ENCODE peak calls at places on chromosomes 13 and 19, in ten cellular contexts. H, B, D, G, J, M, A, V, R and E are unnamed samples.

GRCh38 chr13:35961002-35961401 is 170.2 kb downstream of the DCLK1 start:
- DNase-seq in B (no peak), D (no peak), H (no peak), M (no peak), J (no peak), V (no peak), R (no peak), A (no peak), G (no peak), E (no peak)

GRCh38 chr13:40585911-40586471 is 80.5 kb downstream of the FOXO1 start:
- DNase-seq in B (no peak), M (no peak), H (peak; percentile 39), G (no peak), D (no peak), V (peak; percentile 61), J (no peak), R (no peak), A (no peak), E (no peak)

GRCh38 chr19:43934055-43934984 is 762 bp downstream of the ZNF45 start:
- DNase-seq in M (no peak), G (no peak), J (no peak), H (no peak), A (peak; percentile 10), V (peak; percentile 11), R (no peak), D (no peak), B (no peak), E (peak; percentile 1)

GRCh38 chr19:8306235-8307054 is 1.7 kb downstream of the CD320 start:
- DNase-seq in M (peak; percentile 4), H (no peak), G (peak; percentile 83), J (peak; percentile 7), A (no peak), V (no peak), B (no peak), D (no peak), R (no peak), E (no peak)

GRCh38 chr13:34620073-34620858 is 321.8 kb upstream of the NBEA start:
- DNase-seq in A (no peak), G (no peak), V (no peak), B (no peak), J (no peak), D (no peak), R (no peak), H (no peak), M (no peak), E (no peak)

GRCh38 chr13:52348081-52348480 is 57.9 kb downstream of the THSD1 start:
- DNase-seq in M (no peak), V (peak; percentile 60), G (no peak), J (no peak), B (peak; percentile 71), D (no peak), A (peak; percentile 88), H (peak; percentile 95), R (peak; percentile 80), E (peak; percentile 71)

GRCh38 chr19:1076951-1077350 is 10.0 kb downstream of the ARHGAP45 start:
- DNase-seq in B (no peak), V (no peak), A (no peak), J (no peak), D (no peak), H (no peak), R (no peak), M (no peak), G (no peak), E (no peak)

GRCh38 chr13:105153626-105154025 is 1381.8 kb downstream of the EFNB2 start:
- DNase-seq in G (no peak), H (no peak), R (no peak), J (no peak), B (no peak), D (no peak), V (no peak), A (peak; percentile 20), M (no peak), E (no peak)

GRCh38 chr19:29372921-29373797 is 152.6 kb upstream of the VSTM2B start:
- DNase-seq in H (no peak), G (no peak), B (no peak), M (no peak), V (no peak), R (no peak), A (no peak), J (no peak), D (no peak), E (no peak)

GRCh38 chr19:7857727-7858701 is 16.2 kb downstream of the PRR36 start:
- DNase-seq in D (no peak), M (no peak), G (no peak), A (no peak), B (no peak), J (no peak), R (no peak), V (no peak), H (no peak), E (no peak)

GRCh38 chr19:32318884-32319520 is 26.4 kb upstream of the ZNF507 start:
- DNase-seq in D (no peak), R (no peak), G (no peak), M (no peak), A (no peak), J (no peak), V (no peak), B (no peak), H (peak; percentile 13), E (no peak)

GRCh38 chr13:76884571-76885202 is 1.5 kb downstream of the KCTD12 start:
- DNase-seq in J (no peak), V (peak; percentile 60), G (no peak), R (no peak), M (peak; percentile 17), D (no peak), B (no peak), A (peak; percentile 20), H (peak; percentile 57), E (no peak)

GRCh38 chr13:101264931-101265330 is 151.4 kb downstream of the NALCN start:
- DNase-seq in H (no peak), D (no peak), M (no peak), V (no peak), G (no peak), A (no peak), J (no peak), R (no peak), B (no peak), E (no peak)

GRCh38 chr19:14563989-14564650 is 7.7 kb downstream of the NDUFB7 start:
- DNase-seq in J (no peak), M (no peak), R (no peak), H (no peak), B (no peak), D (no peak), A (no peak), G (no peak), V (peak; percentile 25), E (no peak)

DNA sequence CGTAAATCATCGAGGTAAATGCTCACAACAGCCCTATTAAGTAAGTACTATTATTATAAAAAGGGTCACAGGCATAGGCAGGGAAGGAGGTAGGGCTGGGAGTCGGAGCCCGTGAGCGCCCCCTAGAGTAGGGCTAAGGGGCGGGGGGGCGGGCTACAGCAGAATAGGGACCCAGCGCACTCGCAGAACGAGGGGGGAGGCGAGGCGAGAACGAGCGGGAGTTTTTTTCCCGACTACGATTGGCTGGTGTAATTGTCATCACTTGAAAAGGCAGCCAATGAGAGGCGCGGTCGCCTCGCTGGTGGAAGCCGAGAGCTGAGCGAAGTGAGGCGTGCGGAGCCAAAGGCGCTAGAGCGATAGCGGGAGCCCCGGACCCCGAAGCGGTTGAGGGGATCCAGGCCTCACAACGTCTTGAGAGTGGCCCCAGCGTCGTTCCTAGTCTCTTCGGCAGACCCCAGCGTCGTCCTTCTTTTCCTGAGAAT is 24.2 kb downstream of the KEAP1 start:
- DNase-seq in A (peak; percentile 82), H (peak; percentile 90), D (peak; percentile 91), J (peak; percentile 26), B (peak; percentile 57), G (peak; percentile 91), V (peak; percentile 94), R (peak; percentile 52), M (peak; percentile 89), E (peak; percentile 85)
- TF ChIP-seq CTCF in A (peak; percentile 49), H (peak; percentile 25), D (peak; percentile 73), J (peak; percentile 58), B (peak; percentile 32), G (peak; percentile 82), V (peak; percentile 41), R (peak; percentile 28), M (peak; percentile 76), E (peak; percentile 81)

DNA sequence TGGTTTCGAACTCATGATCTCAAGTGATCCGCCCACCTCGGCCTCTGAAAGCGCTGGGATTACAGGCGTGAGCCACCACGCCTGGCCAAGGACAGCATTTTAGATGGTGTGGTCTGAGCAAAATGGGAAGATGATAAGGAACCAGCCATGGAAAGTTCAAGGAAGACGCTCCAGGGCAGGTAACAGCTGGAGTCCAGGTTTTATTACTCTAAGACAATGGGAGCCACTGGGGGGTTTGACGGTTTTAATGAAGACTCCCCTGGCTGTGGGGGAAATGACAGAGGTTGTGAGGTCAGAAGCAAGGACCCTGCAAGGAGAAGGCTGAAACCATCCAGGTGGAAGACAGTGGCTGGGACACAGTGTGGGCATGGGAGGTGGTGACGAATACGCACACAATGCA is 20.9 kb downstream of the PRKD2 start:
- DNase-seq in D (no peak), V (no peak), J (no peak), H (no peak), M (no peak), G (no peak), R (no peak), B (no peak), A (no peak), E (no peak)
- TF ChIP-seq CTCF in D (no peak), V (no peak), J (no peak), H (no peak), M (no peak), G (no peak), R (no peak), B (no peak), A (no peak), E (no peak)

GRCh38 chr13:46386996-46387851 is at the start of gene RUBCNL:
- DNase-seq in H (no peak), J (peak; percentile 24), G (no peak), D (peak; percentile 32), M (no peak), V (no peak), R (no peak), B (no peak), A (no peak), E (no peak)
- TF ChIP-seq CTCF in H (no peak), J (no peak), G (peak; percentile 16), D (no peak), M (no peak), V (no peak), R (no peak), B (no peak), A (no peak), E (no peak)

DNA sequence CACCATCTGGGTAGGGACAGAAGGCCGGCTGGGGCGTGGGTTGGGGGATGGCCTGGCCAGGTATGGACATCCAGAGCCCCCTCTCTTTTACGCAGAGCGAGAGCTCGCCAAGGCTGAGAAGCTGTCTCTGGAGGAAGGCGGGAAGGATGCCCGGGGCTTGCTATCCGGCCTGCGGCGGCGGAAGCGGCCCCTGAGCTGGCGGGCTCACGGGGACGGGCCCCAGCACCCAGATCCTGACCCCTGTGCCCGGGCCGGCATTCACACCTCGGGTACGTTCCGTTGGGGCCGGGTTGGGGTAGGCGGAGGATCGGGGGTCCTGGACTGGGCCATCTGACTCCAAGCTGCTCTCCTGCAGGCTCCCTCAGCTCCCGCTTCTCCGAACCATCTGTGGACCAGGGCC is 8.7 kb upstream of the SCN1B start:
- DNase-seq in R (no peak), J (no peak), B (no peak), A (no peak), V (no peak), D (no peak), M (no peak), H (no peak), G (no peak), E (no peak)
- TF ChIP-seq CTCF in R (no peak), J (no peak), B (no peak), A (no peak), V (no peak), D (no peak), M (no peak), H (no peak), G (no peak), E (no peak)